ENCODE peak calls at places on chromosome 11, in eight cellular contexts. Q, H, C, M, J, N, L and B are unnamed samples.

GRCh38 chr11:87028688-87029087 is 9.0 kb upstream of the TMEM135 start:
- DNase-seq in Q (no peak), H (no peak), C (no peak), M (no peak), J (no peak), N (no peak), L (no peak), B (no peak)

GRCh38 chr11:12692238-12693074 is 18.2 kb downstream of the TEAD1 start:
- DNase-seq in Q (peak), H (no peak), C (peak), M (no peak), J (peak), N (peak), L (peak), B (peak)

GRCh38 chr11:31865606-31866300 is 54.6 kb upstream of the PAX6 start:
- DNase-seq in Q (no peak), H (no peak), C (no peak), M (no peak), J (no peak), N (no peak), L (no peak), B (no peak)

GRCh38 chr11:64652586-64653387 is 61.8 kb downstream of the SLC22A12 start:
- DNase-seq in Q (peak), H (peak), C (peak), M (peak), J (peak), N (peak), L (peak), B (peak)

GRCh38 chr11:115166826-115167225 is 337.4 kb downstream of the CADM1 start:
- DNase-seq in Q (no peak), H (no peak), C (no peak), M (no peak), J (no peak), N (peak), L (no peak), B (no peak)

GRCh38 chr11:43697679-43698078 is 17.1 kb downstream of the HSD17B12 start:
- DNase-seq in Q (no peak), H (no peak), C (no peak), M (no peak), J (no peak), N (no peak), L (no peak), B (peak)

GRCh38 chr11:112279901-112280267 is 19.2 kb upstream of the PLET1 start:
- DNase-seq in Q (peak), H (peak), C (peak), M (peak), J (peak), N (peak), L (peak), B (peak)

GRCh38 chr11:64858467-64859401 is 14.3 kb upstream of the CDC42BPG start:
- DNase-seq in Q (no peak), H (peak), C (peak), M (no peak), J (no peak), N (no peak), L (no peak), B (no peak)

GRCh38 chr11:76622481-76623094 is 48.0 kb downstream of the LRRC32 start:
- DNase-seq in Q (no peak), H (no peak), C (no peak), M (no peak), J (no peak), N (no peak), L (no peak), B (no peak)

GRCh38 chr11:3136542-3137455 is 28.3 kb downstream of the OSBPL5 start:
- DNase-seq in Q (no peak), H (no peak), C (no peak), M (no peak), J (no peak), N (no peak), L (peak), B (no peak)